ENCODE peak calls at places on chromosome 1, in eight cellular contexts. One of them, this sample, is unnamed.
A peak's percentile ranks its signal among the peaks of the same experiment; 100 is the strongest.

GRCh38 chr1:233386336-233386735 is 58.8 kb downstream of the MAP3K21 start:
- DNase-seq in stimulated activated CD4-positive, alpha-beta T cell treated with anti-CD3 and anti-CD28 coated beads, Interleukin-12 subunit alpha, Interleukin-12 subunit beta, amount 100 ng/mL, for 4 hours: no peak
- DNase-seq in fibroblast of the conjunctiva: no peak
- DNase-seq in mesothelial cell of epicardium: no peak
- DNase-seq in HL-60: no peak
- DNase-seq in left cardiac atrium: no peak
- DNase-seq in hypothalamus: no peak
- DNase-seq in HuH-7.5: no peak
- DNase-seq in this sample: no peak

GRCh38 chr1:37793773-37794371 is at the start of gene MANEAL:
- DNase-seq in stimulated activated CD4-positive, alpha-beta T cell treated with anti-CD3 and anti-CD28 coated beads, Interleukin-12 subunit alpha, Interleukin-12 subunit beta, amount 100 ng/mL, for 4 hours: peak; percentile 17
- DNase-seq in fibroblast of the conjunctiva: no peak
- DNase-seq in mesothelial cell of epicardium: no peak
- DNase-seq in HL-60: peak; percentile 33
- DNase-seq in left cardiac atrium: peak; percentile 53
- DNase-seq in hypothalamus: peak; percentile 27
- DNase-seq in HuH-7.5: peak; percentile 68
- DNase-seq in this sample: peak; percentile 10

GRCh38 chr1:117698398-117699160 is 92.7 kb downstream of the TENT5C start:
- DNase-seq in stimulated activated CD4-positive, alpha-beta T cell treated with anti-CD3 and anti-CD28 coated beads, Interleukin-12 subunit alpha, Interleukin-12 subunit beta, amount 100 ng/mL, for 4 hours: no peak
- DNase-seq in fibroblast of the conjunctiva: no peak
- DNase-seq in mesothelial cell of epicardium: no peak
- DNase-seq in HL-60: no peak
- DNase-seq in left cardiac atrium: peak; percentile 77
- DNase-seq in hypothalamus: no peak
- DNase-seq in HuH-7.5: no peak
- DNase-seq in this sample: no peak

GRCh38 chr1:151142411-151143056 is 3.9 kb downstream of the SEMA6C start:
- DNase-seq in stimulated activated CD4-positive, alpha-beta T cell treated with anti-CD3 and anti-CD28 coated beads, Interleukin-12 subunit alpha, Interleukin-12 subunit beta, amount 100 ng/mL, for 4 hours: no peak
- DNase-seq in fibroblast of the conjunctiva: no peak
- DNase-seq in mesothelial cell of epicardium: no peak
- DNase-seq in HL-60: no peak
- DNase-seq in left cardiac atrium: no peak
- DNase-seq in hypothalamus: no peak
- DNase-seq in HuH-7.5: no peak
- DNase-seq in this sample: no peak

GRCh38 chr1:151047591-151047924 is at the start of gene C1orf56:
- DNase-seq in stimulated activated CD4-positive, alpha-beta T cell treated with anti-CD3 and anti-CD28 coated beads, Interleukin-12 subunit alpha, Interleukin-12 subunit beta, amount 100 ng/mL, for 4 hours: peak; percentile 57
- DNase-seq in fibroblast of the conjunctiva: peak; percentile 55
- DNase-seq in mesothelial cell of epicardium: peak; percentile 49
- DNase-seq in HL-60: no peak
- DNase-seq in left cardiac atrium: peak; percentile 74
- DNase-seq in hypothalamus: peak; percentile 69
- DNase-seq in HuH-7.5: peak; percentile 82
- DNase-seq in this sample: peak; percentile 48

GRCh38 chr1:199422206-199422605 is 605.3 kb upstream of the NR5A2 start:
- DNase-seq in stimulated activated CD4-positive, alpha-beta T cell treated with anti-CD3 and anti-CD28 coated beads, Interleukin-12 subunit alpha, Interleukin-12 subunit beta, amount 100 ng/mL, for 4 hours: no peak
- DNase-seq in fibroblast of the conjunctiva: no peak
- DNase-seq in mesothelial cell of epicardium: no peak
- DNase-seq in HL-60: no peak
- DNase-seq in left cardiac atrium: no peak
- DNase-seq in hypothalamus: no peak
- DNase-seq in HuH-7.5: no peak
- DNase-seq in this sample: no peak

GRCh38 chr1:8836228-8836627 is 18.8 kb upstream of the RERE start:
- DNase-seq in stimulated activated CD4-positive, alpha-beta T cell treated with anti-CD3 and anti-CD28 coated beads, Interleukin-12 subunit alpha, Interleukin-12 subunit beta, amount 100 ng/mL, for 4 hours: no peak
- DNase-seq in fibroblast of the conjunctiva: no peak
- DNase-seq in mesothelial cell of epicardium: no peak
- DNase-seq in HL-60: no peak
- DNase-seq in left cardiac atrium: no peak
- DNase-seq in hypothalamus: no peak
- DNase-seq in HuH-7.5: no peak
- DNase-seq in this sample: no peak

GRCh38 chr1:107531065-107531908 is 390.4 kb downstream of the NTNG1 start:
- DNase-seq in stimulated activated CD4-positive, alpha-beta T cell treated with anti-CD3 and anti-CD28 coated beads, Interleukin-12 subunit alpha, Interleukin-12 subunit beta, amount 100 ng/mL, for 4 hours: no peak
- DNase-seq in fibroblast of the conjunctiva: no peak
- DNase-seq in mesothelial cell of epicardium: no peak
- DNase-seq in HL-60: no peak
- DNase-seq in left cardiac atrium: no peak
- DNase-seq in hypothalamus: no peak
- DNase-seq in HuH-7.5: no peak
- DNase-seq in this sample: no peak

GRCh38 chr1:222887127-222887461 is 72.3 kb downstream of the DISP1 start:
- DNase-seq in stimulated activated CD4-positive, alpha-beta T cell treated with anti-CD3 and anti-CD28 coated beads, Interleukin-12 subunit alpha, Interleukin-12 subunit beta, amount 100 ng/mL, for 4 hours: no peak
- DNase-seq in fibroblast of the conjunctiva: no peak
- DNase-seq in mesothelial cell of epicardium: no peak
- DNase-seq in HL-60: no peak
- DNase-seq in left cardiac atrium: no peak
- DNase-seq in hypothalamus: no peak
- DNase-seq in HuH-7.5: no peak
- DNase-seq in this sample: no peak

GRCh38 chr1:150365945-150366344 is 2.0 kb downstream of the RPRD2 start:
- DNase-seq in stimulated activated CD4-positive, alpha-beta T cell treated with anti-CD3 and anti-CD28 coated beads, Interleukin-12 subunit alpha, Interleukin-12 subunit beta, amount 100 ng/mL, for 4 hours: no peak
- DNase-seq in fibroblast of the conjunctiva: no peak
- DNase-seq in mesothelial cell of epicardium: no peak
- DNase-seq in HL-60: peak; percentile 20
- DNase-seq in left cardiac atrium: no peak
- DNase-seq in hypothalamus: no peak
- DNase-seq in HuH-7.5: no peak
- DNase-seq in this sample: no peak

GRCh38 chr1:221708076-221708571 is 33.8 kb downstream of the DUSP10 start:
- DNase-seq in stimulated activated CD4-positive, alpha-beta T cell treated with anti-CD3 and anti-CD28 coated beads, Interleukin-12 subunit alpha, Interleukin-12 subunit beta, amount 100 ng/mL, for 4 hours: no peak
- DNase-seq in fibroblast of the conjunctiva: no peak
- DNase-seq in mesothelial cell of epicardium: no peak
- DNase-seq in HL-60: peak; percentile 94
- DNase-seq in left cardiac atrium: no peak
- DNase-seq in hypothalamus: peak; percentile 29
- DNase-seq in HuH-7.5: no peak
- DNase-seq in this sample: no peak

GRCh38 chr1:80392529-80392928 is 1386.0 kb upstream of the ADGRL4 start:
- DNase-seq in stimulated activated CD4-positive, alpha-beta T cell treated with anti-CD3 and anti-CD28 coated beads, Interleukin-12 subunit alpha, Interleukin-12 subunit beta, amount 100 ng/mL, for 4 hours: no peak
- DNase-seq in fibroblast of the conjunctiva: peak; percentile 18
- DNase-seq in mesothelial cell of epicardium: no peak
- DNase-seq in HL-60: no peak
- DNase-seq in left cardiac atrium: no peak
- DNase-seq in hypothalamus: no peak
- DNase-seq in HuH-7.5: peak; percentile 18
- DNase-seq in this sample: no peak

GRCh38 chr1:55081905-55082296 is 42.6 kb downstream of the PCSK9 start:
- DNase-seq in stimulated activated CD4-positive, alpha-beta T cell treated with anti-CD3 and anti-CD28 coated beads, Interleukin-12 subunit alpha, Interleukin-12 subunit beta, amount 100 ng/mL, for 4 hours: no peak
- DNase-seq in fibroblast of the conjunctiva: no peak
- DNase-seq in mesothelial cell of epicardium: no peak
- DNase-seq in HL-60: no peak
- DNase-seq in left cardiac atrium: no peak
- DNase-seq in hypothalamus: no peak
- DNase-seq in HuH-7.5: no peak
- DNase-seq in this sample: no peak

GRCh38 chr1:230231739-230232075 is 164.7 kb downstream of the GALNT2 start:
- DNase-seq in stimulated activated CD4-positive, alpha-beta T cell treated with anti-CD3 and anti-CD28 coated beads, Interleukin-12 subunit alpha, Interleukin-12 subunit beta, amount 100 ng/mL, for 4 hours: no peak
- DNase-seq in fibroblast of the conjunctiva: peak; percentile 37
- DNase-seq in mesothelial cell of epicardium: no peak
- DNase-seq in HL-60: no peak
- DNase-seq in left cardiac atrium: peak; percentile 78
- DNase-seq in hypothalamus: no peak
- DNase-seq in HuH-7.5: no peak
- DNase-seq in this sample: no peak

GRCh38 chr1:56387071-56387747 is 192.2 kb downstream of the PLPP3 start:
- DNase-seq in stimulated activated CD4-positive, alpha-beta T cell treated with anti-CD3 and anti-CD28 coated beads, Interleukin-12 subunit alpha, Interleukin-12 subunit beta, amount 100 ng/mL, for 4 hours: no peak
- DNase-seq in fibroblast of the conjunctiva: no peak
- DNase-seq in mesothelial cell of epicardium: no peak
- DNase-seq in HL-60: no peak
- DNase-seq in left cardiac atrium: no peak
- DNase-seq in hypothalamus: no peak
- DNase-seq in HuH-7.5: no peak
- DNase-seq in this sample: no peak

GRCh38 chr1:228342627-228343210 is 63.9 kb downstream of the TRIM11 start:
- DNase-seq in stimulated activated CD4-positive, alpha-beta T cell treated with anti-CD3 and anti-CD28 coated beads, Interleukin-12 subunit alpha, Interleukin-12 subunit beta, amount 100 ng/mL, for 4 hours: no peak
- DNase-seq in fibroblast of the conjunctiva: no peak
- DNase-seq in mesothelial cell of epicardium: no peak
- DNase-seq in HL-60: no peak
- DNase-seq in left cardiac atrium: no peak
- DNase-seq in hypothalamus: no peak
- DNase-seq in HuH-7.5: no peak
- DNase-seq in this sample: no peak

GRCh38 chr1:167499657-167500056 is 18.7 kb downstream of the CD247 start:
- DNase-seq in stimulated activated CD4-positive, alpha-beta T cell treated with anti-CD3 and anti-CD28 coated beads, Interleukin-12 subunit alpha, Interleukin-12 subunit beta, amount 100 ng/mL, for 4 hours: no peak
- DNase-seq in fibroblast of the conjunctiva: no peak
- DNase-seq in mesothelial cell of epicardium: no peak
- DNase-seq in HL-60: no peak
- DNase-seq in left cardiac atrium: no peak
- DNase-seq in hypothalamus: no peak
- DNase-seq in HuH-7.5: no peak
- DNase-seq in this sample: no peak

GRCh38 chr1:160161965-160162705 is 10.7 kb downstream of the ATP1A4 start:
- DNase-seq in stimulated activated CD4-positive, alpha-beta T cell treated with anti-CD3 and anti-CD28 coated beads, Interleukin-12 subunit alpha, Interleukin-12 subunit beta, amount 100 ng/mL, for 4 hours: no peak
- DNase-seq in fibroblast of the conjunctiva: peak; percentile 4
- DNase-seq in mesothelial cell of epicardium: no peak
- DNase-seq in HL-60: peak; percentile 13
- DNase-seq in left cardiac atrium: no peak
- DNase-seq in hypothalamus: no peak
- DNase-seq in HuH-7.5: no peak
- DNase-seq in this sample: no peak

This sample was measured in activated effector memory CD4-positive, alpha-beta T cell treated with Interleukin-2 at 50 U/mL for 16 hours.